ENCODE peak calls at places on chromosomes 4 and X, in nine cellular contexts. L is sigmoid colon, Z is suprapubic skin, E is heart right ventricle, I is AG04450, T is adrenal gland, C is left ventricle myocardium inferior, Y is right atrium auricular region, V is fibroblast of lung. P is an unnamed sample. For H3K9me3, the result is how much of the 10 kb centered on the place peaks cover.

GRCh38 chr4:110271986-110272385 is 73.6 kb upstream of the ELOVL6 start:
- DNase-seq in L (no peak), Z (no peak), E (no peak), I (no peak), T (no peak), C (no peak), Y (no peak), V (no peak), P (no peak)

GRCh38 chrX:132716006-132716405 is 227.2 kb upstream of the MBNL3 start:
- DNase-seq in L (no peak), Z (no peak), E (no peak), I (no peak), T (no peak), C (no peak), Y (no peak), V (peak), P (no peak)

GRCh38 chr4:122930877-122931276 is 8.5 kb upstream of the NUDT6 start:
- DNase-seq in L (no peak), Z (no peak), E (no peak), I (no peak), T (no peak), C (no peak), Y (no peak), V (peak), P (no peak)

GRCh38 chrX:154840856-154841255 is 6.4 kb upstream of the SMIM9 start:
- DNase-seq in L (no peak), Z (no peak), E (no peak), I (peak), T (no peak), C (no peak), Y (no peak), V (peak), P (no peak)

GRCh38 chr4:78308517-78308916 is 243.1 kb upstream of the ANXA3 start:
- DNase-seq in L (no peak), Z (no peak), E (no peak), I (no peak), T (no peak), C (no peak), Y (no peak), V (no peak), P (no peak)

GRCh38 chr4:174873931-174874330 is 44.2 kb upstream of the ADAM29 start:
- DNase-seq in L (no peak), Z (no peak), E (no peak), I (no peak), T (no peak), C (no peak), Y (no peak), V (no peak), P (no peak)

GRCh38 chr4:844752-845232 is 18.9 kb upstream of the CPLX1 start:
- DNase-seq in L (no peak), Z (no peak), E (no peak), I (no peak), T (no peak), C (no peak), Y (no peak), V (no peak), P (no peak)

GRCh38 chr4:78059524-78059889 is 2.4 kb downstream of the FRAS1 start:
- DNase-seq in L (peak), Z (no peak), E (no peak), I (no peak), T (peak), C (peak), Y (peak), V (peak), P (no peak)

GRCh38 chrX:30906726-30907125 is 17.7 kb upstream of the TAB3 start:
- DNase-seq in L (no peak), Z (no peak), E (no peak), I (no peak), T (no peak), C (no peak), Y (no peak), V (peak), P (no peak)

GRCh38 chr4:42515156-42515884 is 118.0 kb downstream of the SHISA3 start:
- DNase-seq in L (no peak), Z (no peak), E (no peak), I (no peak), T (no peak), C (no peak), Y (no peak), V (peak), P (no peak)

GRCh38 chrX:38212246-38212645 is 8.4 kb downstream of the SRPX start:
- DNase-seq in L (no peak), Z (no peak), E (no peak), I (no peak), T (no peak), C (no peak), Y (no peak), V (no peak), P (no peak)

GRCh38 chrX:24925430-24925829 is 90.3 kb downstream of the ARX start:
- DNase-seq in L (no peak), Z (no peak), E (no peak), I (no peak), T (no peak), C (no peak), Y (no peak), V (peak), P (no peak)

GRCh38 chrX:94204524-94204923 is 530.5 kb downstream of the FAM133A start:
- DNase-seq in L (no peak), Z (no peak), E (no peak), I (no peak), T (no peak), C (no peak), Y (no peak), V (no peak), P (no peak)

GRCh38 chr4:60948008-60948407 is 252.1 kb upstream of the ADGRL3 start:
- DNase-seq in L (no peak), Z (no peak), E (no peak), I (no peak), T (no peak), C (no peak), Y (no peak), V (peak), P (no peak)

GRCh38 chr4:2761035-2761923 is 5.1 kb upstream of the TNIP2 start:
- DNase-seq in L (peak), Z (no peak), E (no peak), I (no peak), T (no peak), C (no peak), Y (no peak), V (no peak), P (no peak)

GRCh38 chr4:114267976-114268375 is 288.5 kb upstream of the ARSJ start:
- DNase-seq in L (no peak), Z (no peak), E (no peak), I (no peak), T (no peak), C (no peak), Y (no peak), V (no peak), P (no peak)

GRCh38 chr4:110630621-110631402 is 7.9 kb upstream of the PITX2 start:
- DNase-seq in L (no peak), Z (no peak), E (no peak), I (no peak), T (no peak), C (no peak), Y (peak), V (no peak), P (no peak)

GRCh38 chrX:85903692-85904471 is 143.5 kb downstream of the CHM start:
- DNase-seq in L (no peak), Z (no peak), E (no peak), I (no peak), T (no peak), C (no peak), Y (no peak), V (no peak), P (no peak)

GRCh38 chrX:33855251-33855650 is 276.9 kb downstream of the FAM47A start:
- DNase-seq in L (no peak), Z (no peak), E (no peak), I (no peak), T (no peak), C (no peak), Y (no peak), V (no peak), P (no peak)

GRCh38 chr4:183175631-183176232 is 76.7 kb downstream of the WWC2 start:
- DNase-seq in L (no peak), Z (no peak), E (no peak), I (peak), T (no peak), C (no peak), Y (no peak), V (no peak), P (no peak)

GRCh38 chr4:35689866-35690265 is 554.4 kb downstream of the ARAP2 start:
- DNase-seq in L (no peak), Z (no peak), E (no peak), I (no peak), T (no peak), C (no peak), Y (no peak), V (no peak), P (no peak)

GRCh38 chrX:34562006-34562405 is 95.1 kb downstream of the TMEM47 start:
- DNase-seq in L (no peak), Z (no peak), E (no peak), I (no peak), T (no peak), C (no peak), Y (no peak), V (no peak), P (no peak)

GRCh38 chr4:173346074-173346473 is 11.9 kb upstream of the HMGB2 start:
- DNase-seq in L (no peak), Z (no peak), E (no peak), I (no peak), T (no peak), C (no peak), Y (no peak), V (no peak), P (peak)

GRCh38 chr4:125382995-125383394 is 68.2 kb downstream of the FAT4 start:
- DNase-seq in L (no peak), Z (no peak), E (no peak), I (no peak), T (no peak), C (no peak), Y (no peak), V (no peak), P (no peak)

GRCh38 chr4:39729557-39729956 is 31.6 kb downstream of the UBE2K start:
- DNase-seq in L (no peak), Z (no peak), E (no peak), I (no peak), T (peak), C (no peak), Y (no peak), V (peak), P (no peak)

GRCh38 chr4:15344041-15344440 is 83.8 kb upstream of the C1QTNF7 start:
- DNase-seq in L (no peak), Z (no peak), E (no peak), I (peak), T (no peak), C (no peak), Y (no peak), V (peak), P (no peak)

GRCh38 chr4:38145741-38146140 is 185.5 kb downstream of the PTTG2 start:
- DNase-seq in L (no peak), Z (no peak), E (no peak), I (peak), T (no peak), C (no peak), Y (no peak), V (peak), P (no peak)

DNA sequence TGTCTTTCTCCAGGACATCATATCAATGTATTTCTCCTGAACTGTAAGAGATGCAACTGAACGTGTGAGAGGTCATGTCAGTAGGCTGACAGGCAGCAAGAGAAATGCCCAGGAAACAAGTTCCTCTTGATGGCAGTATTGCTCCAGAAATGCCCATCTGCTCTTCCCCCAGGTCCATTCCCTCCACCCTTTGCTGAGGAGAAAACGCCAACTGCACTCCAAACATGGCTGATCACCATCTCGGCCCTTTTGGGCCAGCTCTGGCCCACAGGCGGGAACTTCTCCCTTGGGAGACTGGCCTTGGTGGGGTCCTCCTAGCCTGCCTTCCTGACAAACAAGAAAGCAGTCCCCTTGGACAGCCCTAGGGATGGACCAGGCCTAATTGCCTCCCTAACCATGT is 276.5 kb upstream of the AGTR2 start:
- DNase-seq in L (no peak), Z (no peak), E (no peak), I (no peak), T (peak), C (no peak), Y (peak), V (no peak), P (no peak)
- TF ChIP-seq CTCF in L (no peak), Z (no peak), E (no peak), I (no peak), T (peak), C (no peak), Y (peak), V (no peak), P (no peak)

DNA sequence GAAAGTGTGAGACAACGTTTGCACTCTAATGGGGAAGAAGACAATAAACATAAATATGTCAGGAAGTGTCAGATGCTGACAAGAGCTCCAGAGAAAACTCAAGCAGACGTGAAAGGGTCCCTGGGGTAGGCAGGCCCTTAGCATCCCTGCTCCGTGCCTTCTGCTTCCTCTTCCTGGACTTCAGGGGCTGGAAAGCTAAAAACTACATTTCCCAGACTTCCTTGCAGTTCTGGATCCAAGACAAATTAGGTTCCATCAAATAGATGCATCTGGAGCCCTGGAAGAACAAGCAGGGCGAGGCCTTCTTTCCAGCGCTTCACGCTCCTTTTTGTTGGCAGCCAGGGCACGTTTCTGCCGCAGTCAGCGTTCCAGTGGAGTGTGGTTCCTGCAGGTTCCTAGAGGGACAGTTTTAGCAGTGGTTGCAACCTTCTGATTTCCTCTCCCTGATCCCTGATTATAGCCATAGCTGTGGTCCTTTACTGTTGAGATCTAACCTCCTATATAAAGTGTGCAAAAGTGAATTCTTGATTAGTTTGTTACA is 53.6 kb upstream of the MSX1 start:
- DNase-seq in L (no peak), Z (no peak), E (no peak), I (no peak), T (no peak), C (no peak), Y (no peak), V (no peak), P (no peak)
- H3K9me3 ChIP-seq in L (under half), Z (under half), E (under half), I (under half), T (under half), C (under half), Y (under half), V (under half), P (under half)

GRCh38 chrX:48540480-48540879 is 966 bp downstream of the TBC1D25 start:
- DNase-seq in L (peak), Z (no peak), E (no peak), I (no peak), T (no peak), C (no peak), Y (no peak), V (no peak), P (no peak)
- H3K4me3 ChIP-seq in L (peak), Z (peak), E (peak), I (peak), T (no peak), C (peak), Y (peak), V (peak), P (peak)

GRCh38 chr4:76305971-76306881 is at the start of gene STBD1:
- DNase-seq in L (peak), Z (peak), E (peak), I (peak), T (peak), C (peak), Y (no peak), V (peak), P (peak)
- TF ChIP-seq CTCF in L (no peak), Z (no peak), E (no peak), I (no peak), T (no peak), C (no peak), Y (no peak), V (no peak), P (no peak)

P was measured in RWPE2.